ENCODE peak calls at places on chromosomes 16 and 17, in four cellular contexts. S is stimulated activated CD4-positive, alpha-beta T cell treated with anti-CD3 and anti-CD28 coated beads, Interleukin-1b, Interleukin-23, amount 100 ng/mL, for 24 hours; A is uterus; U is CD4-positive, alpha-beta T cell. N is an unnamed sample.

GRCh38 chr17:61406871-61407210 is 7.2 kb downstream of the TBX2 start:
- DNase-seq in U (peak; percentile 21), A (no peak), S (no peak), N (no peak)

GRCh38 chr17:79950306-79950705 is 85.4 kb downstream of the TBC1D16 start:
- DNase-seq in A (no peak), S (no peak), U (no peak), N (peak; percentile 78)

GRCh38 chr17:55273579-55274370 is 9.0 kb downstream of the HLF start:
- DNase-seq in S (no peak), U (no peak), A (peak; percentile 56), N (no peak)

GRCh38 chr17:41334385-41334784 is 16.2 kb downstream of the KRT33A start:
- DNase-seq in A (no peak), S (no peak), U (no peak), N (no peak)

GRCh38 chr17:1486802-1487695 is 5.4 kb downstream of the MYO1C start:
- DNase-seq in U (peak; percentile 80), S (peak; percentile 43), A (peak; percentile 85), N (peak; percentile 79)

GRCh38 chr17:7217113-7217987 is 2.3 kb downstream of the DLG4 start:
- DNase-seq in U (no peak), A (peak; percentile 84), S (no peak), N (peak; percentile 68)

GRCh38 chr16:19410435-19411153 is 7.1 kb upstream of the TMC5 start:
- DNase-seq in S (no peak), A (no peak), U (no peak), N (peak; percentile 47)

GRCh38 chr16:4988647-4989046 is 30.5 kb downstream of the SEC14L5 start:
- DNase-seq in A (no peak), S (no peak), U (no peak), N (no peak)

GRCh38 chr16:22977294-22977697 is 163.3 kb downstream of the HS3ST2 start:
- DNase-seq in S (no peak), A (no peak), U (no peak), N (peak; percentile 26)

GRCh38 chr17:45740553-45741330 is 43.4 kb upstream of the CRHR1 start:
- DNase-seq in S (no peak), A (no peak), U (no peak), N (peak; percentile 53)

GRCh38 chr16:54097774-54098173 is 188.8 kb downstream of the IRX3 start:
- DNase-seq in S (no peak), A (no peak), U (no peak), N (no peak)

GRCh38 chr16:25855818-25856217 is 164.1 kb downstream of the HS3ST4 start:
- DNase-seq in S (no peak), U (no peak), A (no peak), N (no peak)

GRCh38 chr16:74438492-74438979 is 17.3 kb upstream of the CLEC18B start:
- DNase-seq in S (no peak), A (no peak), U (no peak), N (no peak)

GRCh38 chr16:90077757-90078593 is 844 bp upstream of the PRDM7 start:
- DNase-seq in S (no peak), U (no peak), A (no peak), N (peak; percentile 67)

GRCh38 chr16:1984347-1985225 is 593 bp downstream of the GFER start:
- DNase-seq in S (no peak), A (no peak), U (no peak), N (no peak)

GRCh38 chr17:59093702-59094231 is 12.9 kb downstream of the TRIM37 start:
- DNase-seq in U (no peak), A (peak; percentile 50), S (no peak), N (no peak)